ENCODE peak calls at places on chromosomes 12 and 14, in eight cellular contexts. N is hippocampal formation; A is AG04450; E is HuH-7.5; Q is AG04449; F is stimulated activated naive CD8-positive, alpha-beta T cell treated with anti-CD3 and anti-CD28 coated beads, Interleukin-15, Interleukin-2, amounts not matched to agents 100 U/mL and 50 U/mL, for 24 hours; Y is stimulated activated CD4-positive, alpha-beta T cell treated with anti-CD3 and anti-CD28 coated beads, Interleukin-12 subunit alpha, Interleukin-12 subunit beta, amount 100 ng/mL, for 48 hours; W is A549. I is an unnamed sample.

GRCh38 chr14:60276347-60276746 is 27.3 kb downstream of the PPM1A start:
- DNase-seq in E (no peak), A (no peak), N (no peak), F (no peak), W (no peak), Y (no peak), Q (no peak), I (peak; percentile 14)

GRCh38 chr12:127399451-127399850 is 867.5 kb upstream of the TMEM132C start:
- DNase-seq in W (no peak), N (no peak), Q (no peak), Y (no peak), A (no peak), F (no peak), E (no peak), I (no peak)

GRCh38 chr14:99884834-99885648 is 91.8 kb downstream of the EML1 start:
- DNase-seq in A (peak; percentile 34), Y (peak; percentile 3), N (peak; percentile 88), W (peak; percentile 71), F (no peak), E (peak; percentile 44), Q (no peak), I (peak; percentile 44)

GRCh38 chr14:49991491-49991890 is 98.6 kb downstream of the ARF6 start:
- DNase-seq in N (no peak), Q (no peak), Y (no peak), E (no peak), W (no peak), F (no peak), A (no peak), I (peak; percentile 86)

GRCh38 chr12:113424915-113425823 is 3.0 kb downstream of the SDSL start:
- DNase-seq in A (no peak), N (no peak), F (peak; percentile 70), Q (no peak), E (peak; percentile 46), Y (peak; percentile 34), W (peak; percentile 58), I (peak; percentile 76)

GRCh38 chr12:27332407-27333310 is at the start of gene BMAL2:
- DNase-seq in W (peak; percentile 64), F (peak; percentile 61), N (no peak), E (peak; percentile 58), Y (peak; percentile 17), Q (no peak), A (no peak), I (peak; percentile 81)

GRCh38 chr12:55058082-55058481 is 38.3 kb downstream of the NEUROD4 start:
- DNase-seq in A (no peak), F (no peak), E (no peak), N (no peak), Q (no peak), Y (no peak), W (no peak), I (no peak)

GRCh38 chr12:56601503-56601902 is 28.6 kb downstream of the BAZ2A start:
- DNase-seq in N (no peak), Q (no peak), E (peak; percentile 50), A (no peak), Y (no peak), F (peak; percentile 38), W (peak; percentile 29), I (peak; percentile 41)

GRCh38 chr14:65095633-65096205 is 6.6 kb downstream of the MAX start:
- DNase-seq in F (no peak), W (no peak), A (peak; percentile 32), Y (no peak), E (no peak), N (peak; percentile 61), Q (peak; percentile 50), I (no peak)

GRCh38 chr12:70719672-70720420 is 82.6 kb upstream of the PTPRB start:
- DNase-seq in E (peak; percentile 13), A (no peak), Q (peak; percentile 7), F (peak; percentile 39), W (no peak), N (peak; percentile 42), Y (no peak), I (peak; percentile 71)